ENCODE peak calls at places on chromosomes 16 and 17, in eight cellular contexts. K is stomach, Y is A549, R is transverse colon, H is sigmoid colon, Z is H1, O is HepG2, B is SK-N-SH. G is an unnamed sample.

GRCh38 chr17:59124665-59125064 is 18.0 kb upstream of the TRIM37 start:
- DNase-seq in K (no peak), Y (no peak), R (no peak), H (no peak), Z (no peak), O (no peak), B (no peak), G (no peak)

GRCh38 chr17:53749178-53749577 is 73.5 kb upstream of the KIF2B start:
- DNase-seq in K (no peak), Y (no peak), R (no peak), H (no peak), Z (no peak), O (no peak), B (no peak), G (no peak)

GRCh38 chr17:62662855-62663254 is 35.4 kb downstream of the MRC2 start:
- DNase-seq in K (no peak), Y (no peak), R (no peak), H (no peak), Z (no peak), O (no peak), B (no peak), G (no peak)

GRCh38 chr17:14149751-14150150 is 80.4 kb downstream of the COX10 start:
- DNase-seq in K (no peak), Y (no peak), R (peak), H (no peak), Z (no peak), O (no peak), B (no peak), G (no peak)

GRCh38 chr17:80948961-80949450 is 42.6 kb upstream of the CHMP6 start:
- DNase-seq in K (no peak), Y (no peak), R (no peak), H (peak), Z (no peak), O (no peak), B (peak), G (peak)

GRCh38 chr16:67263201-67263600 is 14.4 kb downstream of the SLC9A5 start:
- DNase-seq in K (no peak), Y (no peak), R (no peak), H (no peak), Z (no peak), O (no peak), B (no peak), G (no peak)

GRCh38 chr16:21685034-21685455 is 21.3 kb downstream of the OTOA start:
- DNase-seq in K (no peak), Y (no peak), R (no peak), H (no peak), Z (peak), O (no peak), B (no peak), G (peak)

GRCh38 chr17:42878924-42879595 is 21.5 kb upstream of the G6PC1 start:
- DNase-seq in K (no peak), Y (no peak), R (no peak), H (no peak), Z (no peak), O (no peak), B (no peak), G (no peak)

GRCh38 chr16:11152205-11152604 is 103.8 kb downstream of the SOCS1 start:
- DNase-seq in K (no peak), Y (no peak), R (no peak), H (no peak), Z (no peak), O (no peak), B (peak), G (no peak)

GRCh38 chr17:71828182-71828596 is 292.6 kb upstream of the SOX9 start:
- DNase-seq in K (no peak), Y (no peak), R (no peak), H (no peak), Z (peak), O (no peak), B (peak), G (no peak)

GRCh38 chr17:27956601-27957445 is 63.7 kb upstream of the LYRM9 start:
- DNase-seq in K (no peak), Y (no peak), R (no peak), H (no peak), Z (no peak), O (no peak), B (peak), G (no peak)

GRCh38 chr17:27582696-27583095 is 48.3 kb upstream of the LGALS9 start:
- DNase-seq in K (no peak), Y (no peak), R (no peak), H (no peak), Z (no peak), O (no peak), B (no peak), G (no peak)

GRCh38 chr16:83212301-83212841 is 585.6 kb downstream of the CDH13 start:
- DNase-seq in K (no peak), Y (no peak), R (no peak), H (no peak), Z (no peak), O (no peak), B (no peak), G (no peak)

GRCh38 chr16:57462978-57463362 is 491 bp downstream of the POLR2C start:
- DNase-seq in K (no peak), Y (no peak), R (no peak), H (no peak), Z (no peak), O (no peak), B (peak), G (no peak)

GRCh38 chr16:75026892-75027391 is 28.1 kb downstream of the ZNRF1 start:
- DNase-seq in K (no peak), Y (no peak), R (no peak), H (no peak), Z (no peak), O (no peak), B (no peak), G (no peak)
- H3K27ac ChIP-seq in K (peak), Y (peak), R (peak), H (peak), Z (no peak), O (no peak), B (peak), G (peak)

GRCh38 chr16:70510216-70510615 is 13.1 kb downstream of the COG4 start:
- DNase-seq in K (no peak), Y (no peak), R (no peak), H (no peak), Z (no peak), O (no peak), B (no peak), G (no peak)

GRCh38 chr16:70512456-70512855 is 10.9 kb downstream of the COG4 start:
- DNase-seq in K (no peak), Y (peak), R (no peak), H (no peak), Z (no peak), O (no peak), B (no peak), G (no peak)

GRCh38 chr16:70508752-70509151 is 14.6 kb downstream of the COG4 start:
- DNase-seq in K (no peak), Y (no peak), R (no peak), H (no peak), Z (no peak), O (no peak), B (no peak), G (no peak)

GRCh38 chr16:70511833-70512232 is 11.5 kb downstream of the COG4 start:
- DNase-seq in K (no peak), Y (no peak), R (no peak), H (no peak), Z (no peak), O (no peak), B (no peak), G (no peak)
- H3K4me3 ChIP-seq in K (no peak), Y (no peak), R (no peak), H (no peak), Z (no peak), O (no peak), B (no peak), G (no peak)

GRCh38 chr17:77491921-77492445 is 351.2 kb downstream of the SEC14L1 start:
- DNase-seq in K (no peak), Y (no peak), R (peak), H (peak), Z (no peak), O (no peak), B (no peak), G (peak)
- TF ChIP-seq EP300 in K (no peak), Y (no peak), R (no peak), H (no peak), Z (no peak), O (no peak), B (no peak), G (no peak)

GRCh38 chr17:44466339-44466738 is 36.9 kb downstream of the GPATCH8 start:
- DNase-seq in K (no peak), Y (no peak), R (no peak), H (no peak), Z (no peak), O (no peak), B (no peak), G (no peak)

GRCh38 chr17:44465897-44466296 is 37.3 kb downstream of the GPATCH8 start:
- DNase-seq in K (no peak), Y (no peak), R (no peak), H (no peak), Z (no peak), O (no peak), B (no peak), G (no peak)

GRCh38 chr17:44467108-44467507 is 36.1 kb downstream of the GPATCH8 start:
- DNase-seq in K (no peak), Y (no peak), R (no peak), H (no peak), Z (no peak), O (no peak), B (no peak), G (no peak)

GRCh38 chr17:44465276-44465675 is 37.9 kb downstream of the GPATCH8 start:
- DNase-seq in K (no peak), Y (no peak), R (no peak), H (no peak), Z (no peak), O (no peak), B (no peak), G (no peak)

DNA sequence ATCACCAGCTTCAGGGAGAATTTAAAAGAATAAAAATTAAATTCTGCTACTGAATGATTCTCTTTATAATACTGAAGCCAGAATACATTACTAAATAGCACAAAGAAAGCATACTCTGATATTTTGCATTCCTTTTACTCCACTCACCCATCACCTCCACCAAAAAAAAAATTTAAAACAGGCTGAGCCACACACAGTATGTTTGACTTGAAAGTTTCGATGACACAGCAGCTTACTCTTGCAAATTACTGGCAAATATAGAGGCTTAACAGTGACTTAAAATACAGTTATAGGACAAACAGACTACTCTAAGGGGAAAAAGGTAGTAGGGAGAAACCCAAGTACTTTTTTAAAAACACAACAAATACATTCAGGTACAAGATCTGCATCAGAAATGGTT is 39.2 kb downstream of the GPATCH8 start:
- DNase-seq in K (no peak), Y (no peak), R (no peak), H (no peak), Z (no peak), O (no peak), B (no peak), G (no peak)
- H3K27ac ChIP-seq in K (no peak), Y (peak), R (no peak), H (peak), Z (no peak), O (no peak), B (no peak), G (no peak)

GRCh38 chr16:48156790-48157209 is 1.0 kb upstream of the ABCC12 start:
- DNase-seq in K (peak), Y (peak), R (peak), H (peak), Z (peak), O (peak), B (peak), G (peak)
- H3K4me3 ChIP-seq in K (no peak), Y (no peak), R (no peak), H (no peak), Z (no peak), O (no peak), B (no peak), G (no peak)

G was measured in upper lobe of left lung.